ENCODE peak calls at places on chromosomes 7 and 10, in seven cellular contexts. H is astrocyte, J is K562, A is endothelial cell of umbilical vein, Z is hepatocyte, P is IMR-90, C is H9. E is an unnamed sample.
A peak's percentile ranks its signal among the peaks of the same experiment; 100 is the strongest.

GRCh38 chr7:120337308-120337907 is 64.4 kb downstream of the KCND2 start:
- DNase-seq in P (peak; percentile 0), C (no peak), A (peak; percentile 11), Z (peak; percentile 34), J (peak; percentile 27), H (no peak), E (peak; percentile 13)

GRCh38 chr7:21011153-21011552 is 224.5 kb upstream of the SP8 start:
- DNase-seq in P (no peak), Z (peak; percentile 40), C (no peak), A (no peak), J (no peak), H (no peak), E (no peak)

GRCh38 chr10:120336910-120337540 is 120.0 kb upstream of the PLPP4 start:
- DNase-seq in A (peak; percentile 66), Z (peak; percentile 67), P (peak; percentile 11), J (peak; percentile 17), C (peak; percentile 67), H (peak; percentile 7), E (peak; percentile 49)

GRCh38 chr10:1576467-1577259 is 160.7 kb downstream of the ADARB2 start:
- DNase-seq in P (no peak), Z (no peak), H (no peak), A (no peak), J (no peak), C (no peak), E (peak; percentile 48)

GRCh38 chr10:100482181-100482833 is 19.5 kb downstream of the WNT8B start:
- DNase-seq in Z (peak; percentile 88), H (peak; percentile 48), C (peak; percentile 88), A (peak; percentile 78), P (peak; percentile 74), J (peak; percentile 60), E (peak; percentile 48)

GRCh38 chr7:94277236-94277635 is 117.5 kb upstream of the COL1A2 start:
- DNase-seq in A (no peak), C (no peak), P (no peak), Z (no peak), J (no peak), H (no peak), E (no peak)

GRCh38 chr7:154910125-154910524 is 92.8 kb downstream of the PAXIP1 start:
- DNase-seq in J (no peak), C (no peak), H (no peak), Z (no peak), A (no peak), P (no peak), E (no peak)

GRCh38 chr7:79930604-79931003 is 204.0 kb upstream of the GNAI1 start:
- DNase-seq in Z (no peak), C (no peak), H (peak; percentile 6), P (peak; percentile 21), A (no peak), J (no peak), E (no peak)

GRCh38 chr7:134873253-134873652 is 93.8 kb downstream of the CALD1 start:
- DNase-seq in A (peak; percentile 50), J (no peak), C (no peak), H (no peak), Z (no peak), P (peak; percentile 47), E (no peak)

GRCh38 chr7:127667751-127668530 is 15.9 kb downstream of the SND1 start:
- DNase-seq in J (no peak), C (no peak), P (peak; percentile 44), Z (no peak), A (peak; percentile 34), H (no peak), E (no peak)

GRCh38 chr10:68047554-68048327 is 27.3 kb downstream of the HERC4 start:
- DNase-seq in H (no peak), P (no peak), A (no peak), J (no peak), Z (no peak), C (no peak), E (peak; percentile 5)

GRCh38 chr7:142771353-142771723 is 568 bp downstream of the PRSS2 start:
- DNase-seq in C (no peak), J (no peak), Z (no peak), A (no peak), H (no peak), P (no peak), E (peak; percentile 91)

GRCh38 chr10:87585565-87586514 is 73.8 kb upstream of the PAPSS2 start:
- DNase-seq in C (no peak), Z (peak; percentile 86), A (peak; percentile 64), P (peak; percentile 58), J (no peak), H (peak; percentile 74), E (no peak)

GRCh38 chr7:96952974-96953391 is 52.4 kb upstream of the DLX6 start:
- DNase-seq in H (peak; percentile 27), Z (no peak), P (peak; percentile 15), A (no peak), C (no peak), J (no peak), E (no peak)

GRCh38 chr10:3889961-3890522 is 105.0 kb upstream of the KLF6 start:
- DNase-seq in C (no peak), P (peak; percentile 87), J (no peak), A (peak; percentile 90), H (peak; percentile 95), Z (peak; percentile 44), E (no peak)

GRCh38 chr7:19871102-19871501 is 97.7 kb upstream of the TMEM196 start:
- DNase-seq in J (no peak), Z (no peak), A (no peak), P (no peak), C (no peak), H (no peak), E (no peak)

GRCh38 chr7:141167376-141167964 is 93.6 kb downstream of the TMEM178B start:
- DNase-seq in J (no peak), P (no peak), H (no peak), C (no peak), A (no peak), Z (no peak), E (no peak)

GRCh38 chr10:75401569-75402485 is at the start of gene ZNF503:
- DNase-seq in H (peak; percentile 96), J (peak; percentile 63), Z (peak; percentile 98), A (peak; percentile 97), P (peak; percentile 97), C (peak; percentile 95), E (no peak)

GRCh38 chr7:95269640-95270039 is 54.7 kb downstream of the PON1 start:
- DNase-seq in Z (no peak), H (no peak), P (no peak), J (no peak), A (no peak), C (no peak), E (no peak)

GRCh38 chr10:116669080-116669479 is 48.3 kb downstream of the PNLIPRP2 start:
- DNase-seq in J (no peak), P (peak; percentile 37), H (no peak), C (peak; percentile 24), A (no peak), Z (no peak), E (no peak)

GRCh38 chr7:81845628-81846259 is 75.9 kb upstream of the HGF start:
- DNase-seq in Z (peak; percentile 6), A (peak; percentile 4), C (no peak), J (no peak), P (peak; percentile 25), H (no peak), E (peak; percentile 76)

GRCh38 chr10:4514445-4515108 is 311.4 kb upstream of the AKR1E2 start:
- DNase-seq in P (no peak), A (no peak), C (no peak), H (no peak), J (no peak), Z (no peak), E (peak; percentile 9)

GRCh38 chr7:35780070-35780469 is 20.8 kb upstream of the SEPTIN7 start:
- DNase-seq in J (no peak), A (no peak), P (no peak), H (no peak), C (no peak), Z (no peak), E (no peak)

GRCh38 chr7:105452085-105452484 is 63.4 kb upstream of the SRPK2 start:
- DNase-seq in H (no peak), A (no peak), J (no peak), P (no peak), Z (no peak), C (no peak), E (no peak)

GRCh38 chr7:105454058-105454739 is 65.5 kb upstream of the SRPK2 start:
- DNase-seq in H (peak; percentile 89), Z (no peak), J (no peak), P (peak; percentile 86), C (no peak), A (no peak), E (no peak)

GRCh38 chr7:105450177-105450861 is 61.6 kb upstream of the SRPK2 start:
- DNase-seq in H (no peak), A (no peak), C (no peak), P (peak; percentile 39), Z (no peak), J (no peak), E (no peak)

GRCh38 chr7:105457619-105458018 is 64.5 kb downstream of the PUS7 start:
- DNase-seq in Z (no peak), C (no peak), A (no peak), H (no peak), P (no peak), J (no peak), E (no peak)

DNA sequence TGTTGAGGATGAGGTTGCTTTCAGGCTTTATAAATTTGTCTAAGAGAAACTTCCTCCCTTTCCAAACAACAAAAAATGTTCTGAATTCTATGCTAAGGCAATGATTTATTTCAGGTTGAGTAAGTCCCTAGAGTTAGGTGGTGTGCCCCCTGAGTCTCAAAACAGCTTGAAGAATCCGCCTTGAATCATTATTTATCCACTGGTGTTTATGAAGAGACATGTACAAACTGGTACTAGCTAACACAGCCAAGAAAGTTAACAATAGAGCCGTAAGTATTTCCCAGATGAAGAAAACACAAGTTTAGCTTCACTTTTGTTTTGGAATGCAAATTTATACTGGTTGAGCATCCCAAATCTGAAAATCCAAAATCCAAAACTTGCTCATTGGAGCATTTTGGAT is 66.2 kb upstream of the SRPK2 start:
- DNase-seq in C (no peak), P (no peak), Z (no peak), H (peak; percentile 12), J (no peak), A (peak; percentile 24), E (no peak)
- H2AFZ ChIP-seq in C (no peak overlapping the region), P (no peak overlapping the region), Z (no peak overlapping the region), H (no peak overlapping the region), J (no peak overlapping the region), A (no peak overlapping the region), E (no peak overlapping the region)

GRCh38 chr7:151410405-151411390 is 860 bp upstream of the WDR86 start:
- DNase-seq in Z (peak; percentile 68), A (no peak), P (no peak), J (no peak), H (no peak), C (peak; percentile 68), E (no peak)
- H3K27ac ChIP-seq in Z (peak overlapping the region; percentile 19), A (no peak overlapping the region), P (no peak overlapping the region), J (no peak overlapping the region), H (no peak overlapping the region), C (no peak overlapping the region), E (no peak overlapping the region)

GRCh38 chr7:42662862-42663261 is 249.0 kb downstream of the C7orf25 start:
- DNase-seq in A (no peak), Z (no peak), C (no peak), P (no peak), J (no peak), H (no peak), E (no peak)
- H2AFZ ChIP-seq in A (no peak overlapping the region), Z (no peak overlapping the region), C (no peak overlapping the region), P (no peak overlapping the region), J (no peak overlapping the region), H (no peak overlapping the region), E (no peak overlapping the region)

DNA sequence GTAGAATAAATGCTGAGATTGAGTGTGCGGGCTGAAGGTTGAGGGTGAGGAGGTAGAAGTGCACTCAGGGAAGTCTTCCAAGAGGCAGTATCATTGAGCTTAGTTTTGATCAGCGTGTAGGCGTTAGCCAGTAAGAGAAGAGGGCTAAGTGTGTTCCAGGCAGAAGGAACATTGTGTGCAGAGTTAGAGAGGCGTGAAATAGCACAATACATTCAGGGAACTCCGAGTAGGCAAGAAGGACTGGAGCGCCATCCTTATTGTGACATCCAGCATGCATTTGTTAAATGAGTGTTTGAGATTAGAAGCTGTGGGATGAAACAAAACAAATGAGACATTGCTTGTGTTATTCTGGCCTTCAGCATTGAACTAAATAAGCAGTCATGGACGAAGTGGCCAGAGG is 140.9 kb upstream of the MKLN1 start:
- DNase-seq in H (no peak), J (no peak), P (no peak), Z (no peak), A (no peak), C (no peak), E (no peak)
- H3K27ac ChIP-seq in H (no peak overlapping the region), J (no peak overlapping the region), P (no peak overlapping the region), Z (no peak overlapping the region), A (no peak overlapping the region), C (no peak overlapping the region), E (no peak overlapping the region)

E was measured in OCI-LY7.